ENCODE peak calls at places on chromosomes 12 and 14, in six cellular contexts. R is spleen, E is heart right ventricle, I is brain microvascular endothelial cell, H is transverse colon, S is psoas muscle. F is an unnamed sample. For H3K27me3, the result is how much of the 10 kb centered on the place peaks cover.

GRCh38 chr12:75982974-75983660 is 48.5 kb downstream of the PHLDA1 start:
- DNase-seq in H (no peak), S (no peak), R (no peak), E (no peak), I (no peak), F (no peak)

GRCh38 chr12:57724003-57724935 is 14.3 kb downstream of the AGAP2 start:
- DNase-seq in E (no peak), H (no peak), R (no peak), I (no peak), S (no peak), F (no peak)

GRCh38 chr12:58412466-58412865 is 471.1 kb downstream of the ATP23 start:
- DNase-seq in S (no peak), H (no peak), I (no peak), E (no peak), R (no peak), F (no peak)

GRCh38 chr14:94483071-94483451 is 7.1 kb upstream of the SERPINA9 start:
- DNase-seq in I (no peak), S (no peak), R (no peak), H (no peak), E (no peak), F (no peak)

GRCh38 chr12:92158711-92159534 is 13.3 kb upstream of the BTG1 start:
- DNase-seq in H (no peak), S (no peak), E (no peak), R (no peak), I (no peak), F (no peak)

GRCh38 chr14:105581551-105582341 is 55.4 kb downstream of the TMEM121 start:
- DNase-seq in S (peak), H (peak), I (no peak), E (no peak), R (peak), F (no peak)

GRCh38 chr14:55927059-55927458 is 191.2 kb upstream of the PELI2 start:
- DNase-seq in H (peak), E (no peak), R (no peak), I (no peak), S (no peak), F (no peak)

GRCh38 chr14:57382283-57382682 is 8.1 kb upstream of the NAA30 start:
- DNase-seq in I (peak), R (no peak), S (no peak), E (no peak), H (no peak), F (no peak)

GRCh38 chr14:90061849-90062794 is at the start of gene KCNK13:
- DNase-seq in R (no peak), S (no peak), I (no peak), H (peak), E (peak), F (no peak)

GRCh38 chr12:20627001-20627588 is 68.0 kb upstream of the SLCO1C1 start:
- DNase-seq in I (no peak), E (no peak), H (peak), R (no peak), S (no peak), F (no peak)

GRCh38 chr14:57755018-57755521 is 110.8 kb downstream of the SLC35F4 start:
- DNase-seq in H (no peak), S (no peak), E (no peak), I (no peak), R (no peak), F (no peak)

GRCh38 chr12:3207858-3208257 is 130.7 kb downstream of the TSPAN9 start:
- DNase-seq in H (no peak), I (no peak), E (no peak), S (no peak), R (no peak), F (no peak)

GRCh38 chr14:104244221-104245011 is 106.0 kb downstream of the KIF26A start:
- DNase-seq in R (peak), E (no peak), S (peak), I (no peak), H (peak), F (no peak)

GRCh38 chr12:12502813-12503146 is 59.9 kb downstream of the DUSP16 start:
- DNase-seq in R (no peak), I (no peak), E (no peak), H (no peak), S (no peak), F (no peak)

GRCh38 chr12:124543591-124544310 is 23.7 kb downstream of the NCOR2 start:
- DNase-seq in R (peak), H (no peak), S (no peak), E (no peak), I (no peak), F (no peak)

GRCh38 chr14:29454026-29454693 is 473.5 kb downstream of the PRKD1 start:
- DNase-seq in R (no peak), I (no peak), E (no peak), H (no peak), S (no peak), F (no peak)

GRCh38 chr14:49314756-49315155 is 271.4 kb downstream of the RPS29 start:
- DNase-seq in H (no peak), S (no peak), E (no peak), R (no peak), I (peak), F (no peak)

GRCh38 chr12:51381226-51382079 is 9.8 kb downstream of the GALNT6 start:
- DNase-seq in H (no peak), E (no peak), R (no peak), S (no peak), I (no peak), F (no peak)

GRCh38 chr14:67582061-67582460 is 18.0 kb downstream of the PIGH start:
- DNase-seq in S (no peak), R (peak), E (no peak), H (no peak), I (no peak), F (no peak)

GRCh38 chr12:110530511-110530910 is 28.4 kb downstream of the RAD9B start:
- DNase-seq in S (no peak), E (no peak), I (no peak), H (no peak), R (no peak), F (no peak)

GRCh38 chr14:78917462-78917861 is 747.3 kb downstream of the NRXN3 start:
- DNase-seq in H (no peak), I (no peak), E (no peak), S (no peak), R (no peak), F (no peak)

GRCh38 chr12:23585782-23586163 is 363.7 kb downstream of the SOX5 start:
- DNase-seq in R (no peak), S (no peak), I (no peak), H (no peak), E (no peak), F (no peak)

DNA sequence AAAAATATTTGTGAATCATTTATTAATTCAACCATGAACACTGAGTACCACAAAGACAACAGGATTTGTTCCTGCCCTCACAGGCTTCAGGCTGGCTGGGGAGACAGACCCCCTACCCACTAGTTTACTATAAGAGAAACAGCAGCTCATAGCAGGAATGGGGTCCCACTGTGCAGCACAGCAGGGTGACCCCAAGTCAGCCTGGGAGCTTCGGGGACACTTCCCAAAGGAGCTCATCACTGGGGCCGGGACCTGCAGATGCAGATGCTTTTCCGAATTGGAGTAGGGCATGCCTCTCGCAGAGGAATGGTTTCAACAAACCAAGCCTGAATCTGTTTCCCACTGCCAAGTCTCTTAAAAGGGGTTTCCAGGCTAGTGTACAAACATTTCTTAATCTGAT is 176.2 kb upstream of the PWP1 start:
- DNase-seq in E (no peak), H (no peak), R (no peak), I (no peak), S (no peak), F (no peak)
- TF ChIP-seq CTCF in E (no peak), H (no peak), R (no peak), I (no peak), S (no peak), F (no peak)

DNA sequence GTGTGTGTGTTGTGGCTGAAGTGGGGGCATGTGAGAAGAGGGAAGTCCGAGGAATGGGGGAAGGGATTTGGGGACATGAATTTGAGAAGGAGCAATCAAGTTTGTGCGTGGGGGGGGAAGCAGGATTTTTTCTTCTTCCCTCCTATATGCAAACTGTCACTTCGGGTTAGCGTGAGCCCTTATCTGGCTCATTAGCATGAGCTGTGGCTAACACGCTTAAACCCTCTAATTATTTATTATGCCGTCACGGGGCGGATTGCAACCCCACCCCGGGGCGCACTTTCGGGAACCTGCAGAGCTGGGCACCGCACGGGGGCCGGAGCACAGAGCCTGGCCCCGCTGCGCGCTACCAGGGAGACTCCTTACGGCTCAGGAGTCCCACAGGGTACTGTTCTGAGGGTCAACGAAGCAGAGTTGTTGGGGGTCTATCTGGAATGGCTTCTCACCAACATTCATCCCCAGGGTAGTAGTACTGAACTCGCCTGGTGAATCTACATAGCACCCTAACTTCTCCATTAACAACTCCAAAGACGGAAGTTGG is 6.5 kb upstream of the ASCL1 start:
- DNase-seq in I (no peak), H (no peak), R (no peak), E (no peak), S (no peak), F (no peak)
- H3K27me3 ChIP-seq in I (under half), H (half or more), R (half or more), E (half or more), S (under half), F (under half)

GRCh38 chr12:116183741-116184141 is 93.8 kb downstream of the MED13L start:
- DNase-seq in E (no peak), H (no peak), R (no peak), S (no peak), I (no peak), F (no peak)

GRCh38 chr12:116187158-116187511 is 90.4 kb downstream of the MED13L start:
- DNase-seq in R (no peak), I (no peak), H (no peak), E (no peak), S (no peak), F (no peak)

GRCh38 chr12:116184766-116185165 is 92.7 kb downstream of the MED13L start:
- DNase-seq in S (no peak), H (no peak), R (no peak), I (no peak), E (no peak), F (no peak)

GRCh38 chr12:116188581-116188980 is 88.9 kb downstream of the MED13L start:
- DNase-seq in I (no peak), R (no peak), E (no peak), H (no peak), S (no peak), F (no peak)

DNA sequence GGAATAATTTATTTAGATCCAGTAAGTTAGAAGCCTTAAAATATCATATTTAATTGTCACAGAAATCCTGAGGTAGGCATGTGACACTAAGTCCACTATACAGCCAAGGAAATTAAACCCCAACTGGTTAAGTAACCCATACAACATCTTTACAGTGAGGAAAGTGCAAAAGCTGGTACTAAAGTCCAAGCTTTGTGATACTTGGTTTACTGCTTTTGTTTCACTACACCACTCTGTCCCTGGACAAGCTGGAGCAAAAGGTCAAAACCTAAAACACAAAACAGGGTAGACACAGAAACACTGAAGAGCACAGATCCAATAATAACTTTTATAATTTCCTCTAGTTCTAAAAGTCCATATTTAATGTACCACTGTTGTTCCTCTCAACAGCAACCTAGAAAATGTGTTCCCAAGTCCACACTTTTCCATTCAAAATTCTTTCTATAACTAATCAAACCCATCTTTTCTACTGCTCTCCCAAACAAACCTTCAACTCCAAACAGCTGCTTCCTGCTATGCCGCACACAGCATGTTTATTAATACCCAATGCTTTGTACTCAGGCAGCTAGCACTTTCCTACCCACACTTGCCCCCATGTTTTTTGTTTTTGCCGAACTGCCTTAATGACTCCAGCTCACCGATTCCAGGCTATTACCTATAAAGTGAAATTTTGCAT is 90.9 kb downstream of the MED13L start:
- DNase-seq in R (no peak), H (no peak), I (no peak), S (no peak), E (no peak), F (no peak)
- H3K4me3 ChIP-seq in R (no peak), H (no peak), I (no peak), S (peak), E (no peak), F (no peak)

GRCh38 chr14:100653409-100653808 is 66.2 kb upstream of the BEGAIN start:
- DNase-seq in E (no peak), R (no peak), I (no peak), S (no peak), H (no peak), F (no peak)
- TF ChIP-seq CTCF in E (peak), R (peak), I (peak), S (peak), H (peak), F (peak)

DNA sequence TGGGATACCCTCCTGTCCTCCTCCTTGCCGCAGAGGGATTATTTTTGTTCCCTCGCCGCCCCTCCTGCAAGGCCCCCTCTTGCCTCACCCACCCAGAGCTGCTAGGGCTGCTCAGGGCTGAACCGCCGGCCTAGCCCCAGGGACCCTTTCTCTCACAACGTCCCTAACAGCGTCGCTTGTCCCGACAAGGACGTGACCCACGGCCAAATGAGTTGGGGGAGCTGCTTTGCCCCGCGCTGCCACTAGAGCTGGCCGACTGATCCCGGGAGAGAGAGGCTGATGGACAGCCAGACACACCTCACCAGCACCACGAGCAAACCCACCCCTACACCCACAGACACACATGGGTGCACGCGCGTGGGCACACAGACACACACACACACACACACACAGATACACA is 154.6 kb upstream of the ALG10B start:
- DNase-seq in I (no peak), H (no peak), S (no peak), E (no peak), R (peak), F (no peak)
- H3K27me3 ChIP-seq in I (under half), H (under half), S (under half), E (under half), R (under half), F (under half)

DNA sequence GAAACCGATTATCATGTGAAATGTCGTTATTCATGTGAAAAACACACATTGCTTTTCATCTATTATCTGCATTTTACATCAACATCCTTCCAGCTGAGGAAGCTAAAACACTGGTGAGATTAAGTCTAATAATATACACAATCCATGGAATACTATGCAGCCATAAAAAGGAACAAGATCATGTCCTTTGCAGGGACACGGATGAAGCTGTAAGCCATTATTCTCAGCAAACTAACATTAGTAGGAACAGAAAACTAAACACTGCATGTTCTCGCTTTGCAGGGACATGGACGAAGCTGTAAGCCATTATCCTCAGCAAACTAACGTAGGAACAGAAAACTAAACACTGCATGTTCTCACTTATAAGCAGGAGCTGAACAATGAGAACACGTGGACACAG is 18.3 kb downstream of the KICS2 start:
- DNase-seq in E (no peak), I (no peak), S (no peak), R (no peak), H (no peak), F (no peak)
- H3K4me3 ChIP-seq in E (no peak), I (no peak), S (no peak), R (no peak), H (no peak), F (no peak)

GRCh38 chr12:44526655-44527199 is 349.4 kb downstream of the NELL2 start:
- DNase-seq in S (no peak), I (no peak), E (no peak), H (no peak), R (no peak), F (no peak)
- TF ChIP-seq CTCF in S (no peak), I (no peak), E (no peak), H (no peak), R (no peak), F (no peak)

DNA sequence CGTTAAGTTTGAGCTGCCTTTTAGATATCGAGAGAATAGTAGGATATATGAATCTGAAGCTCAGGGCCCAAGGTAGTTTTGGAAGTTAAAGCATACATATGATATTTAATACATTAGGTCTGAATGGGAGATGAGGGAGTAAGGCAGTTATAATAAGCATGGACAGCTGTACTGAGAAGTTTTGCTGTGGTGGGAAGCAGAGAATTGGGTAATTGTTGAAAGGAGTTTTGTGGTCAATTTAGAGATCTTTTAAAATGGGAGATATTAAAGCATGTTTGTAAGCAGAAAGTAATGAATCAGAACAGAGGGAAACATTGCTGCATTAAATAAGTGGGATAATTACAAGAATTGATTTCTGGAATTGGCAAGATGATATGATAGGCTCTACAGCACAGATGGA is 21.3 kb downstream of the TBK1 start:
- DNase-seq in S (no peak), E (no peak), H (no peak), I (no peak), R (no peak), F (no peak)
- H3K27me3 ChIP-seq in S (under half), E (under half), H (under half), I (under half), R (under half), F (under half)

F was measured in dorsolateral prefrontal cortex.